ENCODE peak calls at places on chromosome 19, in seven cellular contexts. D is RWPE1, B is cardiac fibroblast, K is breast epithelium, Z is kidney epithelial cell, R is nephron progenitor cell, X is endothelial cell. A is an unnamed sample.

GRCh38 chr19:15464394-15465385 is at the start of gene RASAL3:
- DNase-seq in D (no peak), B (peak), K (no peak), Z (no peak), R (no peak), X (no peak), A (peak)

GRCh38 chr19:15110418-15110815 is 3.2 kb downstream of the SYDE1 start:
- DNase-seq in D (no peak), B (no peak), K (no peak), Z (no peak), R (no peak), X (no peak), A (no peak)

GRCh38 chr19:558770-559439 is 13.5 kb upstream of the BSG start:
- DNase-seq in D (no peak), B (peak), K (peak), Z (no peak), R (no peak), X (no peak), A (no peak)

GRCh38 chr19:35742121-35742724 is at the start of gene IGFLR1:
- DNase-seq in D (no peak), B (no peak), K (no peak), Z (no peak), R (no peak), X (no peak), A (peak)

GRCh38 chr19:342128-342455 is 2.5 kb downstream of the MIER2 start:
- DNase-seq in D (no peak), B (no peak), K (no peak), Z (no peak), R (no peak), X (no peak), A (no peak)

GRCh38 chr19:5150331-5150901 is 181.5 kb downstream of the KDM4B start:
- DNase-seq in D (no peak), B (no peak), K (no peak), Z (no peak), R (no peak), X (no peak), A (no peak)

GRCh38 chr19:41319500-41320184 is 9.7 kb downstream of the CCDC97 start:
- DNase-seq in D (no peak), B (no peak), K (no peak), Z (no peak), R (no peak), X (no peak), A (no peak)

GRCh38 chr19:49558591-49558990 is 21.8 kb downstream of the NOSIP start:
- DNase-seq in D (no peak), B (no peak), K (no peak), Z (no peak), R (no peak), X (no peak), A (no peak)

GRCh38 chr19:17778621-17779280 is 16.2 kb upstream of the B3GNT3 start:
- DNase-seq in D (no peak), B (no peak), K (no peak), Z (no peak), R (peak), X (no peak), A (no peak)

GRCh38 chr19:35341565-35342225 is 6.0 kb upstream of the FFAR1 start:
- DNase-seq in D (no peak), B (no peak), K (no peak), Z (no peak), R (no peak), X (no peak), A (peak)

GRCh38 chr19:5324947-5325346 is 15.7 kb downstream of the PTPRS start:
- DNase-seq in D (no peak), B (no peak), K (no peak), Z (no peak), R (no peak), X (no peak), A (no peak)

GRCh38 chr19:38549061-38549460 is 68.7 kb downstream of the MAP4K1 start:
- DNase-seq in D (no peak), B (no peak), K (no peak), Z (no peak), R (no peak), X (no peak), A (no peak)

GRCh38 chr19:13847033-13847899 is 29.7 kb upstream of the NANOS3 start:
- DNase-seq in D (peak), B (peak), K (peak), Z (no peak), R (peak), X (peak), A (peak)
- TF ChIP-seq CTCF in D (no peak), B (no peak), K (peak), Z (peak), R (no peak), X (peak), A (no peak)

GRCh38 chr19:53015159-53015558 is 1.4 kb downstream of the ERVV-1 start:
- DNase-seq in D (no peak), B (no peak), K (no peak), Z (no peak), R (no peak), X (no peak), A (no peak)

GRCh38 chr19:53015730-53016129 is 2.0 kb downstream of the ERVV-1 start:
- DNase-seq in D (no peak), B (no peak), K (no peak), Z (no peak), R (no peak), X (no peak), A (no peak)

GRCh38 chr19:53019684-53020083 is 6.0 kb downstream of the ERVV-1 start:
- DNase-seq in D (no peak), B (no peak), K (no peak), Z (no peak), R (no peak), X (peak), A (no peak)
- TF ChIP-seq CTCF in D (no peak), B (peak), K (no peak), Z (no peak), R (no peak), X (no peak), A (no peak)

GRCh38 chr19:51901860-51902259 is 3.0 kb downstream of the ZNF649 start:
- DNase-seq in D (no peak), B (no peak), K (no peak), Z (no peak), R (no peak), X (no peak), A (no peak)
- TF ChIP-seq CTCF in D (no peak), B (no peak), K (no peak), Z (no peak), R (no peak), X (no peak), A (no peak)

DNA sequence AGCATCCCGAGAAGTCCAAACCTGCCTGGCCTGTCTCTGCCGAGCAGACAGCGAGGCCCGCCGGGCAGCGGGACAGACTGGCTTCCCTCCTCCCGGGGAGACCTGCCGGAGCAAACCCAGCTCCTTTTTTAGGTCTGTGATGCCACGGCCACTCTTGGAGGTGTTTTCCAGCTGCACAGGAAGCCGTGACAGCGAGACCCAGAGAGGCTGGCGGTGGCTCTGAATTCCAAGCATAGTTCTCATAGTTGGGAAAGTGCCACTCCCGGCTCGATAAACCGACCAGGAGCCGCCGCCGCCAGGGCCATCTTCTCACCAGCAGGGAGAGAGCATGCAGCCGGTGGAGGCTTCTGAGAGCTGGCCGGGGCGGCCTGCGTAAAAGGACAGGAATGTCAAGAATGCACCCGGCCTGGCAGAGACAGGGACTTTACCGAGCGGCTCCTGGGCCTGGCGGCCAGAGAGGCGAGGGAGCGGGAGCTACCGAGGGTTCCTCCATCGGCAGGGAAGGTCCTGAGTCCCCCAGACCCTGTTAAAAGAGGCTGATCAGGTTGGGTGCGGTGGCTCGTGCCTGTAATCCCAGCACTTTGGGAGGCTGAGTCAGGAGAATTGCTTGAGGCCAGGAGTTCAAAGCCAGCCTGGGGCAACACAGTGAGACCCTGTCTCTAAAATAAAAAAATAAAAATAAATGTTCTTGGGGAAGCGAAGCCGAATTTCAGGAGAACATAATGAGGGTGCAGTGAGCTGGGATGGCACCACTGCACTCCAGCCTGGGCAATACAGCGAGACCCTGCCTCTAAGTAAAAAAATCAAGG is 64.9 kb downstream of the GADD45B start:
- DNase-seq in D (peak), B (peak), K (peak), Z (peak), R (peak), X (peak), A (no peak)
- TF ChIP-seq CTCF in D (no peak), B (peak), K (peak), Z (no peak), R (no peak), X (no peak), A (no peak)

A was measured in GM13976.